ENCODE peak calls at places on chromosomes 2 and 18, in five cellular contexts. T is KG1, O is NCI-H2029 treated with DMSO at 0.1 percent for 48 hours, B is astrocyte of the cerebellum, Z is GM10248. F is an unnamed sample.

GRCh38 chr2:137951606-137952005 is 12.7 kb upstream of the HNMT start:
- DNase-seq in T (no peak), O (no peak), B (no peak), Z (no peak), F (no peak)

GRCh38 chr2:45806563-45807358 is 155.3 kb downstream of the PRKCE start:
- DNase-seq in T (no peak), O (no peak), B (no peak), Z (peak), F (no peak)

GRCh38 chr2:64770781-64771334 is 117.1 kb upstream of the SERTAD2 start:
- DNase-seq in T (no peak), O (peak), B (peak), Z (no peak), F (peak)

GRCh38 chr18:79680100-79680879 is 687 bp downstream of the CTDP1 start:
- DNase-seq in T (peak), O (no peak), B (peak), Z (no peak), F (peak)

GRCh38 chr2:224885295-224885694 is 157.0 kb downstream of the DOCK10 start:
- DNase-seq in T (no peak), O (no peak), B (no peak), Z (no peak), F (no peak)

GRCh38 chr2:101431486-101431885 is 43.4 kb downstream of the RFX8 start:
- DNase-seq in T (no peak), O (no peak), B (no peak), Z (no peak), F (no peak)

GRCh38 chr2:200705305-200705985 is 106.3 kb upstream of the BZW1 start:
- DNase-seq in T (no peak), O (no peak), B (no peak), Z (no peak), F (no peak)

GRCh38 chr18:62102221-62102620 is 84.6 kb downstream of the PIGN start:
- DNase-seq in T (no peak), O (no peak), B (no peak), Z (peak), F (no peak)

GRCh38 chr18:46917808-46918600 is 602 bp downstream of the KATNAL2 start:
- DNase-seq in T (no peak), O (no peak), B (no peak), Z (peak), F (peak)

GRCh38 chr2:12463189-12463588 is 253.5 kb upstream of the TRIB2 start:
- DNase-seq in T (no peak), O (no peak), B (no peak), Z (no peak), F (no peak)

GRCh38 chr2:146246017-146246733 is 1598.7 kb upstream of the ACVR2A start:
- DNase-seq in T (no peak), O (no peak), B (no peak), Z (no peak), F (no peak)

F was measured in colonic mucosa.